ENCODE peak calls at places on chromosomes 5 and 9, in nine cellular contexts. Z is GM23248, B is neuronal stem cell, F is prostate gland, Y is fibroblast of lung, S is heart right ventricle, H is aorta, Q is lung, V is left lung. W is an unnamed sample. For H3K4me1, the result is how much of the 10 kb centered on the place peaks cover.

GRCh38 chr9:95381243-95381642 is 63.7 kb upstream of the FANCC start:
- DNase-seq in Z (peak), B (no peak), F (no peak), Y (peak), S (no peak), H (no peak), Q (no peak), V (no peak), W (peak)

GRCh38 chr5:178123094-178123986 is 7.5 kb upstream of the RMND5B start:
- DNase-seq in Z (no peak), B (no peak), F (peak), Y (no peak), S (no peak), H (no peak), Q (no peak), V (peak), W (no peak)

GRCh38 chr5:134457801-134458200 is 46.1 kb upstream of the CDKN2AIPNL start:
- DNase-seq in Z (no peak), B (no peak), F (no peak), Y (no peak), S (no peak), H (no peak), Q (no peak), V (no peak), W (no peak)

GRCh38 chr9:105401651-105402050 is 46.2 kb upstream of the FSD1L start:
- DNase-seq in Z (peak), B (no peak), F (no peak), Y (peak), S (no peak), H (no peak), Q (no peak), V (no peak), W (peak)

GRCh38 chr5:126777257-126777973 is 479 bp downstream of the LMNB1 start:
- DNase-seq in Z (peak), B (peak), F (peak), Y (peak), S (peak), H (peak), Q (peak), V (peak), W (peak)

GRCh38 chr9:21434202-21435014 is 5.8 kb upstream of the IFNA1 start:
- DNase-seq in Z (peak), B (no peak), F (no peak), Y (peak), S (peak), H (no peak), Q (no peak), V (no peak), W (peak)

GRCh38 chr5:20572560-20572959 is 584.6 kb upstream of the CDH18 start:
- DNase-seq in Z (peak), B (no peak), F (no peak), Y (peak), S (no peak), H (no peak), Q (no peak), V (no peak), W (peak)

GRCh38 chr5:85648495-85648894 is 969.2 kb upstream of the COX7C start:
- DNase-seq in Z (no peak), B (no peak), F (no peak), Y (no peak), S (no peak), H (no peak), Q (no peak), V (peak), W (no peak)

GRCh38 chr5:7904170-7904569 is 35.2 kb downstream of the MTRR start:
- DNase-seq in Z (peak), B (no peak), F (no peak), Y (peak), S (no peak), H (no peak), Q (no peak), V (no peak), W (peak)

GRCh38 chr5:25516136-25516535 is 871.4 kb upstream of the CDH10 start:
- DNase-seq in Z (no peak), B (no peak), F (no peak), Y (no peak), S (no peak), H (no peak), Q (no peak), V (no peak), W (peak)

GRCh38 chr9:114805670-114806551 is at the start of gene TNFSF15:
- DNase-seq in Z (no peak), B (no peak), F (peak), Y (peak), S (no peak), H (peak), Q (peak), V (peak), W (peak)

GRCh38 chr5:9903806-9904205 is 273.7 kb upstream of the TAS2R1 start:
- DNase-seq in Z (peak), B (no peak), F (no peak), Y (peak), S (no peak), H (peak), Q (no peak), V (no peak), W (peak)

GRCh38 chr9:128001411-128002298 is 20.9 kb upstream of the EEIG1 start:
- DNase-seq in Z (peak), B (no peak), F (no peak), Y (peak), S (no peak), H (peak), Q (no peak), V (no peak), W (peak)

GRCh38 chr5:16808021-16808420 is 128.1 kb downstream of the MYO10 start:
- DNase-seq in Z (no peak), B (no peak), F (no peak), Y (no peak), S (no peak), H (no peak), Q (no peak), V (no peak), W (no peak)

GRCh38 chr5:85621668-85622067 is 996.1 kb upstream of the COX7C start:
- DNase-seq in Z (no peak), B (no peak), F (no peak), Y (no peak), S (no peak), H (no peak), Q (no peak), V (no peak), W (no peak)

GRCh38 chr5:93582677-93583524 is at the start of gene NR2F1:
- DNase-seq in Z (peak), B (peak), F (no peak), Y (peak), S (peak), H (peak), Q (peak), V (no peak), W (peak)

GRCh38 chr9:12544700-12545099 is 148.5 kb upstream of the TYRP1 start:
- DNase-seq in Z (no peak), B (no peak), F (no peak), Y (no peak), S (no peak), H (no peak), Q (no peak), V (no peak), W (no peak)

GRCh38 chr5:77798448-77798847 is 22.3 kb upstream of the TBCA start:
- DNase-seq in Z (no peak), B (no peak), F (no peak), Y (no peak), S (no peak), H (no peak), Q (no peak), V (no peak), W (no peak)

GRCh38 chr9:134752476-134752875 is 110.9 kb downstream of the COL5A1 start:
- DNase-seq in Z (no peak), B (no peak), F (no peak), Y (no peak), S (no peak), H (no peak), Q (no peak), V (no peak), W (no peak)

GRCh38 chr5:139787568-139788293 is 7.9 kb upstream of the PSD2 start:
- DNase-seq in Z (peak), B (peak), F (peak), Y (peak), S (peak), H (peak), Q (peak), V (peak), W (peak)

GRCh38 chr9:82295177-82295576 is 306.6 kb downstream of the SPATA31D1 start:
- DNase-seq in Z (no peak), B (no peak), F (no peak), Y (no peak), S (no peak), H (no peak), Q (no peak), V (no peak), W (no peak)

GRCh38 chr5:155040984-155041383 is 27.4 kb downstream of the KIF4B start:
- DNase-seq in Z (no peak), B (no peak), F (no peak), Y (no peak), S (no peak), H (no peak), Q (no peak), V (no peak), W (no peak)

GRCh38 chr9:27861887-27862286 is 288.6 kb upstream of the C9orf72 start:
- DNase-seq in Z (peak), B (no peak), F (no peak), Y (no peak), S (no peak), H (no peak), Q (no peak), V (no peak), W (peak)

GRCh38 chr5:87120518-87121314 is 147.0 kb upstream of the RASA1 start:
- DNase-seq in Z (peak), B (no peak), F (no peak), Y (peak), S (no peak), H (no peak), Q (no peak), V (no peak), W (peak)
- H3K4me1 ChIP-seq in Z (half or more), B (under half), F (under half), Y (under half), S (under half), H (under half), Q (under half), V (under half), W (under half)

DNA sequence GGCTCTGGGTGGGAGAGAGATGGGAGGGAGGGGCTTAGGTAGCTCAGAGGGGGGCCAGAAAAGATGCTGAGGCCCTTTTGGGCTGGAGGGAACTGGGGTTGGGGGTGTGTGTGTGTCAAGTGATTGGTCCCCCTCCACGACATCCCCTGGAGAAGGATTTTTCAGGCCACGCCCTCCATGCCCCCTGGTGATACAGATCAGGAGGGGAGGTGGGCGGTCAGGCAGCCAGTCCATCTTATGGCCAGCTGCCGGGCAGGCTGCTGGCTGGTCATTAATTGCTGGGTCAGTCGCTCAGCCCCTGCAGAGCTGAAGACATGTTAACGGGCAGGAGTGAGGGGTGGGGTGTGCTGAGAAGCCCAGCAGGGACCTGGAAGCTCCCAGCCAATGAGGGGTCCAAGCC is 19.4 kb downstream of the PDGFRB start:
- DNase-seq in Z (no peak), B (no peak), F (no peak), Y (no peak), S (no peak), H (no peak), Q (no peak), V (no peak), W (no peak)
- H3K4me1 ChIP-seq in Z (half or more), B (under half), F (under half), Y (half or more), S (half or more), H (under half), Q (under half), V (under half), W (half or more)

GRCh38 chr9:121324316-121324715 is 45.7 kb downstream of the STOM start:
- DNase-seq in Z (peak), B (no peak), F (no peak), Y (no peak), S (no peak), H (no peak), Q (no peak), V (no peak), W (no peak)
- H3K4me1 ChIP-seq in Z (under half), B (under half), F (under half), Y (under half), S (half or more), H (under half), Q (under half), V (half or more), W (under half)

DNA sequence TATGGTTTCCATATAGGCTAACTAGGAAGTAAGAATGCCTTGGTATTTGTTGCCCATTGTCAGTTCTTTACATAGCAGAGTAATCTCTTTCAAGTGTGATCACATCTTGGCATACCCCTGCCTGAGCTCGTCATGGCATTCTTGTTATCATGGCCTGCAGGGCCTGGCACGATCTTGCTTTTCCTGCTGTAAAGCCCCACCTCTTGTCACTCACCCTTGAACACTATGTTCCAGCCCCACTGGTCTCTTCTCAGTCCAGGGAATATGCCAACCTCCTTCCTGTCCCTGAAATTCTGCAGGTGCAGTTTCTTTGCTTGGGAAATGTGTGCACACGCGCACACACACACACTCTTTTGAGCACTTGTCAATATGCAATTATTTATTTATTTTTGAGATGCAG is 250.2 kb upstream of the DMRT1 start:
- DNase-seq in Z (no peak), B (no peak), F (peak), Y (no peak), S (peak), H (no peak), Q (peak), V (no peak), W (no peak)
- H3K4me1 ChIP-seq in Z (under half), B (under half), F (under half), Y (under half), S (half or more), H (under half), Q (under half), V (under half), W (under half)

DNA sequence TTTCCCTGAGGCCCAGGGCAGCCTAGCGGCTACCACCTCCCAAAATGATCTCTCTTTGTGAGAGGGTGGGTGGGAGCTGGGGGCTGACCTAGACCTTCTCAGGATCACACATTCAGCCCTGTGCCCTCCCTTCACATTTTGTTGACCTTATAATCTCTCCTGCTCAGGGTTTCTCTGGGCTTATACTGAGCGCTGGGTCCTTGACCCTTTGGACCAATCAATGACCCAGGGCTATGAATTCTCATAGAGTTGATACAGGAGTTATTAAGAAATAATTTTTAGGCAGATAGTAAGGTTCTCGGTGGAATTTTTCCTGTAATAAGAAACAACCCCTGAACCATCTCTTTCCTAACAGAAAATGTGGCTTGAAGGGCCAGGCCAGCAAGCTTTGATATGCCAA is 22.0 kb downstream of the GLRX start:
- DNase-seq in Z (no peak), B (no peak), F (no peak), Y (no peak), S (no peak), H (no peak), Q (no peak), V (no peak), W (no peak)
- H3K4me1 ChIP-seq in Z (under half), B (under half), F (under half), Y (under half), S (under half), H (under half), Q (under half), V (under half), W (under half)

GRCh38 chr5:107380654-107381053 is 290.1 kb downstream of the EFNA5 start:
- DNase-seq in Z (no peak), B (no peak), F (no peak), Y (no peak), S (no peak), H (no peak), Q (no peak), V (no peak), W (no peak)

GRCh38 chr5:107383414-107383813 is 287.3 kb downstream of the EFNA5 start:
- DNase-seq in Z (no peak), B (no peak), F (no peak), Y (no peak), S (no peak), H (no peak), Q (no peak), V (no peak), W (no peak)

GRCh38 chr5:107385701-107386100 is 285.0 kb downstream of the EFNA5 start:
- DNase-seq in Z (no peak), B (no peak), F (no peak), Y (no peak), S (no peak), H (no peak), Q (no peak), V (no peak), W (no peak)

GRCh38 chr5:107381189-107381856 is 289.4 kb downstream of the EFNA5 start:
- DNase-seq in Z (peak), B (no peak), F (no peak), Y (peak), S (no peak), H (no peak), Q (no peak), V (no peak), W (peak)

GRCh38 chr5:107384256-107384655 is 286.5 kb downstream of the EFNA5 start:
- DNase-seq in Z (no peak), B (no peak), F (no peak), Y (no peak), S (no peak), H (no peak), Q (no peak), V (no peak), W (no peak)
- H3K4me1 ChIP-seq in Z (under half), B (under half), F (under half), Y (under half), S (under half), H (under half), Q (under half), V (under half), W (under half)

GRCh38 chr5:151741678-151742423 is 16.6 kb downstream of the ATOX1 start:
- DNase-seq in Z (peak), B (no peak), F (no peak), Y (peak), S (no peak), H (no peak), Q (no peak), V (no peak), W (peak)
- H3K4me1 ChIP-seq in Z (half or more), B (under half), F (under half), Y (under half), S (half or more), H (under half), Q (under half), V (half or more), W (under half)

GRCh38 chr5:131634996-131635754 is at the start of gene RAPGEF6:
- DNase-seq in Z (peak), B (peak), F (peak), Y (peak), S (peak), H (peak), Q (peak), V (peak), W (peak)
- H3K4me1 ChIP-seq in Z (under half), B (under half), F (under half), Y (under half), S (under half), H (under half), Q (under half), V (half or more), W (under half)

W was measured in mesenchymal stem cell.